ENCODE peak calls at places on chromosome 1, in four cellular contexts. J is hippocampal formation; C is stimulated activated CD4-positive, alpha-beta T cell treated with anti-CD3 and anti-CD28 coated beads, Interleukin-15, amount 100 ng/mL, for 24 hours; I is caudate nucleus. K is an unnamed sample.

GRCh38 chr1:36511804-36512798 is 29.4 kb upstream of the CSF3R start:
- DNase-seq in J (no peak), I (no peak), C (no peak), K (peak)

GRCh38 chr1:200252526-200252925 is 157.3 kb downstream of the ZNF281 start:
- DNase-seq in I (no peak), C (no peak), J (no peak), K (peak)

GRCh38 chr1:230827081-230827681 is 41.1 kb downstream of the C1orf198 start:
- DNase-seq in C (no peak), I (peak), J (peak), K (no peak)

GRCh38 chr1:30232288-30232899 is 491.0 kb downstream of the MATN1 start:
- DNase-seq in J (no peak), C (peak), I (no peak), K (no peak)

GRCh38 chr1:157111396-157112165 is 12.0 kb upstream of the ETV3L start:
- DNase-seq in C (no peak), I (no peak), J (no peak), K (no peak)

GRCh38 chr1:66265796-66266195 is 268.2 kb upstream of the SGIP1 start:
- DNase-seq in J (no peak), C (no peak), I (no peak), K (no peak)

GRCh38 chr1:153397924-153398651 is 7.2 kb upstream of the S100A8 start:
- DNase-seq in C (no peak), J (no peak), I (no peak), K (no peak)

GRCh38 chr1:64898107-64898861 is 68.1 kb downstream of the JAK1 start:
- DNase-seq in I (no peak), J (no peak), C (peak), K (peak)

GRCh38 chr1:226829105-226829504 is 41.3 kb upstream of the PSEN2 start:
- DNase-seq in C (no peak), J (no peak), I (no peak), K (no peak)

GRCh38 chr1:117698398-117699160 is 92.7 kb downstream of the TENT5C start:
- DNase-seq in C (no peak), J (no peak), I (no peak), K (no peak)

GRCh38 chr1:183180634-183181056 is 5.4 kb upstream of the LAMC2 start:
- DNase-seq in J (no peak), I (no peak), C (peak), K (no peak)

GRCh38 chr1:228074954-228075730 is 7.4 kb upstream of the ARF1 start:
- DNase-seq in I (no peak), J (no peak), C (no peak), K (no peak)

GRCh38 chr1:46223472-46223943 is 20.4 kb downstream of the LURAP1 start:
- DNase-seq in C (peak), J (peak), I (peak), K (peak)

K was measured in HFFc6.